ENCODE peak calls at places on chromosome 14, in five cellular contexts. D is astrocyte of the spinal cord, P is PC-3, G is lower leg skin, U is brain microvascular endothelial cell. K is an unnamed sample.

GRCh38 chr14:32382704-32383103 is 53.6 kb downstream of the AKAP6 start:
- DNase-seq in D (peak), P (peak), G (no peak), U (no peak), K (no peak)

GRCh38 chr14:97420211-97420610 is 623.0 kb downstream of the VRK1 start:
- DNase-seq in D (no peak), P (no peak), G (no peak), U (no peak), K (no peak)

GRCh38 chr14:49946320-49947141 is 53.6 kb downstream of the ARF6 start:
- DNase-seq in D (peak), P (peak), G (peak), U (peak), K (no peak)

GRCh38 chr14:29039171-29039570 is 272.6 kb downstream of the FOXG1 start:
- DNase-seq in D (peak), P (peak), G (no peak), U (no peak), K (no peak)

GRCh38 chr14:60206249-60206670 is 41.1 kb upstream of the DHRS7 start:
- DNase-seq in D (no peak), P (no peak), G (no peak), U (no peak), K (no peak)

GRCh38 chr14:51006781-51007211 is 62.5 kb upstream of the PYGL start:
- DNase-seq in D (peak), P (peak), G (no peak), U (no peak), K (no peak)

GRCh38 chr14:78005325-78005724 is 164.8 kb upstream of the NRXN3 start:
- DNase-seq in D (peak), P (peak), G (no peak), U (peak), K (no peak)

GRCh38 chr14:72801381-72801812 is 92.5 kb downstream of the DPF3 start:
- DNase-seq in D (peak), P (peak), G (no peak), U (peak), K (no peak)

GRCh38 chr14:99133563-99134332 is 138.2 kb downstream of the BCL11B start:
- DNase-seq in D (no peak), P (no peak), G (peak), U (no peak), K (peak)

GRCh38 chr14:61467281-61467680 is 145.9 kb downstream of the PRKCH start:
- DNase-seq in D (no peak), P (no peak), G (no peak), U (no peak), K (no peak)

GRCh38 chr14:36510078-36510799 is 9.8 kb downstream of the NKX2-1 start:
- DNase-seq in D (no peak), P (no peak), G (no peak), U (no peak), K (no peak)

GRCh38 chr14:89507521-89507920 is 90.5 kb upstream of the FOXN3 start:
- DNase-seq in D (peak), P (peak), G (no peak), U (peak), K (no peak)

GRCh38 chr14:93056166-93056839 is 59.4 kb downstream of the ITPK1 start:
- DNase-seq in D (no peak), P (no peak), G (no peak), U (no peak), K (no peak)

GRCh38 chr14:77154421-77154820 is 12.8 kb upstream of the ZDHHC22 start:
- DNase-seq in D (no peak), P (no peak), G (no peak), U (no peak), K (no peak)

GRCh38 chr14:75427126-75427481 is 718 bp upstream of the JDP2 start:
- DNase-seq in D (no peak), P (no peak), G (no peak), U (no peak), K (no peak)

GRCh38 chr14:24232645-24233537 is at the start of gene GMPR2:
- DNase-seq in D (no peak), P (no peak), G (no peak), U (no peak), K (no peak)

GRCh38 chr14:24309538-24310386 is at the start of gene LTB4R2:
- DNase-seq in D (no peak), P (no peak), G (peak), U (no peak), K (no peak)

GRCh38 chr14:70525691-70526090 is 9.1 kb downstream of the ADAM20 start:
- DNase-seq in D (no peak), P (no peak), G (no peak), U (no peak), K (no peak)

GRCh38 chr14:92755495-92755894 is 7.1 kb upstream of the LGMN start:
- DNase-seq in D (no peak), P (no peak), G (no peak), U (no peak), K (no peak)

GRCh38 chr14:77376380-77376770 is 519 bp downstream of the TMED8 start:
- DNase-seq in D (peak), P (peak), G (no peak), U (peak), K (no peak)

GRCh38 chr14:37048666-37049071 is 123.7 kb downstream of the SLC25A21 start:
- DNase-seq in D (peak), P (peak), G (no peak), U (peak), K (no peak)

GRCh38 chr14:100294963-100295330 is 11.3 kb downstream of the SLC25A29 start:
- DNase-seq in D (no peak), P (no peak), G (peak), U (no peak), K (no peak)

GRCh38 chr14:94161979-94162378 is 12.1 kb upstream of the PPP4R4 start:
- DNase-seq in D (peak), P (no peak), G (no peak), U (no peak), K (no peak)

GRCh38 chr14:96125536-96125935 is 79.1 kb upstream of the BDKRB2 start:
- DNase-seq in D (no peak), P (no peak), G (no peak), U (no peak), K (no peak)

GRCh38 chr14:86027990-86028389 is 498.0 kb downstream of the FLRT2 start:
- DNase-seq in D (no peak), P (no peak), G (no peak), U (no peak), K (no peak)

GRCh38 chr14:34013714-34014055 is 62.8 kb upstream of the EGLN3 start:
- DNase-seq in D (no peak), P (no peak), G (no peak), U (no peak), K (no peak)

GRCh38 chr14:105419305-105420091 is at the start of gene MTA1:
- DNase-seq in D (no peak), P (peak), G (peak), U (no peak), K (no peak)

GRCh38 chr14:57918791-57919190 is 52.9 kb upstream of the SLC35F4 start:
- DNase-seq in D (peak), P (no peak), G (no peak), U (no peak), K (no peak)

GRCh38 chr14:22830329-22831010 is 783 bp downstream of the MRPL52 start:
- DNase-seq in D (no peak), P (no peak), G (no peak), U (no peak), K (no peak)

GRCh38 chr14:96053600-96054381 is 14.6 kb downstream of the C14orf132 start:
- DNase-seq in D (peak), P (peak), G (peak), U (peak), K (peak)

GRCh38 chr14:55416866-55417265 is 5.2 kb upstream of the ATG14 start:
- DNase-seq in D (no peak), P (peak), G (no peak), U (no peak), K (no peak)
- TF ChIP-seq CTCF in D (peak), P (peak), G (no peak), U (peak), K (no peak)

DNA sequence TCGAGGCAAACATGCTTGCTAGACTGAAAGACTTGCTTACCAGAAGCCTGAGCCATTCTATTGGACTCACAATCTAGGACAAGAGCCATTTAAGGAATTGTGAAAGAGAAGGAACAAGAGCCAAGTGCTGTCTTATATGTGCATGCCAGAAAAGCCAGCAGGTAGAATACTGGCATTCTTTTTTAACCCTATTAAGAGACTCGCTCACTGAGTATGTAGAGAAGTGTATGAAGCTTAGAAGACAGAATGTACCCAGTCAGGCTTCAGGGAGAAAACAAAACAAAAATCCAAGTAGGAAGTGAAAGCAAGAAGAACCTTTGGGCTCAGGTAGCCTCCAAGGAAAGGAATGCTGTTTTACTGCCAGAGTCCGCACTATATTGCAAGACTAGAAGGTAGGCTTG is 65.9 kb downstream of the DCAF5 start:
- DNase-seq in D (peak), P (no peak), G (no peak), U (no peak), K (no peak)
- TF ChIP-seq CTCF in D (no peak), P (no peak), G (no peak), U (no peak), K (no peak)

GRCh38 chr14:38207830-38208815 is at the start of gene SSTR1:
- DNase-seq in D (peak), P (no peak), G (no peak), U (no peak), K (no peak)

GRCh38 chr14:38209572-38210159 is 2.0 kb downstream of the SSTR1 start:
- DNase-seq in D (no peak), P (no peak), G (no peak), U (no peak), K (no peak)

GRCh38 chr14:38207342-38207741 is 362 bp upstream of the SSTR1 start:
- DNase-seq in D (no peak), P (no peak), G (no peak), U (no peak), K (no peak)

GRCh38 chr14:38210168-38210567 is 2.5 kb downstream of the SSTR1 start:
- DNase-seq in D (peak), P (peak), G (no peak), U (no peak), K (no peak)

DNA sequence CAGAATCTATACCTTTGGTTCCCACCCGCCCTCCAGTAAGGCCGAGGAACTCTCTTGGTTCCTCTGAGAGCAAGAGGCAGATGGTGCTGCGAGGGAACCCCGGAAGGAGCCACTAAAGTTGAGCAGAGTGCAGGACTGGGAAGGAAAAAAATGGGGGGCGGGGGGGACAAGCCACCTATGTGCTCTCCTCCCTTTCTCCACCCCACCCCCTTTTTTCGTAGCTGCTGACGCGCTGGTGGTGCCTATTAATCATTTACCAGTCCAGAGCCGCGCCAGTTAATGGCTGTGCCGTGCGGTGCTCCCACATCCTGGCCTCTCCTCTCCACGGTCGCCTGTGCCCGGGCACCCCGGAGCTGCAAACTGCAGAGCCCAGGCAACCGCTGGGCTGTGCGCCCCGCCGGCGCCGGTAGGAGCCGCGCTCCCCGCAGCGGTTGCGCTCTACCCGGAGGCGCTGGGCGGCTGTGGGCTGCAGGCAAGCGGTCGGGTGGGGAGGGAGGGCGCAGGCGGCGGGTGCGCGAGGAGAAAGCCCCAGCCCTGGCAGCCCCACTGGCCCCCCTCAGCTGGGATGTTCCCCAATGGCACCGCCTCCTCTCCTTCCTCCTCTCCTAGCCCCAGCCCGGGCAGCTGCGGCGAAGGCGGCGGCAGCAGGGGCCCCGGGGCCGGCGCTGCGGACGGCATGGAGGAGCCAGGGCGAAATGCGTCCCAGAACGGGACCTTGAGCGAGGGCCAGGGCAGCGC is 1.3 kb downstream of the SSTR1 start:
- DNase-seq in D (peak), P (no peak), G (no peak), U (no peak), K (no peak)
- TF ChIP-seq CTCF in D (peak), P (no peak), G (no peak), U (peak), K (no peak)

GRCh38 chr14:68655961-68656360 is 136.9 kb downstream of the ZFP36L1 start:
- DNase-seq in D (no peak), P (peak), G (peak), U (no peak), K (no peak)
- TF ChIP-seq CTCF in D (peak), P (peak), G (no peak), U (peak), K (no peak)

GRCh38 chr14:102672410-102672960 is 80.0 kb downstream of the RCOR1 start:
- DNase-seq in D (no peak), P (no peak), G (no peak), U (no peak), K (no peak)
- TF ChIP-seq CTCF in D (no peak), P (no peak), G (no peak), U (no peak), K (no peak)

DNA sequence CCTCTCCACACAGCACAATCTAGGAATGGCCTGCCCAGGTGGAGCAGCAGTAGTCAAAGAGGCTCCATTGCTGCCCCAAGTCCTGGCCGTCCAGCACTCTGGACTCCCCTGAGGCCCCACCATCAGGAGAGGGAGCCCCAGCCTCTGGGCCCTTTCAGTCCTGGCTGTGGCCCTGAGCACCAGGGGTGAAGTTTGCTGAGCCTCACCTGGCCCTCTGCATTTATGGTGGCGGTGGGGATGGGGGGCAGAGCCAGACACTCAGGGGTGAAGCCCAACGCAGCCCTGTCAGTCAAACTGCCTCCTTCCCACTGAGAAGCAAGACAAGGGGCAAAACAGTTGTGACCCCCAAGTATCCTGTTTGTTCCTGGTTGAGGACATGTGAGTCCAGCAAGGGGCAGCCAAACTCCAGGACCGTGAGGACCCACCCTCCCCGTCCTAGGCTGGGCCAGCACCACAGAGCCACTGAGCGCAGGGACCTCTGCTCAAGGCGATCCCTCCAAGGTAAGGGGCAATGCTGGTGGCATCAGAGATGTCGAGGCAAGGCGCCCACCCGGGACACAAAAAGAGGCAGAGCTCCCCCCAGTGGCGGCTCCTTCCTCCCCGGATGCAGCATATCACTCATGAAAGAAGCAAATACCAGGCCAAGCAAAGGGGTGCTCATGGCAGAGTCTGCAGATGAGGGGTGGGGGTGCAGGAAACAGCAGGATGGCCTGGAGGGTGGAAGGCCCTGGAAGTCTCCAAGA is 4.8 kb upstream of the AMN start:
- DNase-seq in D (peak), P (peak), G (no peak), U (peak), K (peak)
- TF ChIP-seq CTCF in D (peak), P (peak), G (no peak), U (peak), K (peak)

GRCh38 chr14:25430808-25431207 is 380.9 kb upstream of the STXBP6 start:
- DNase-seq in D (no peak), P (no peak), G (no peak), U (no peak), K (no peak)

GRCh38 chr14:25436906-25437305 is 387.0 kb upstream of the STXBP6 start:
- DNase-seq in D (no peak), P (no peak), G (no peak), U (no peak), K (no peak)

GRCh38 chr14:25431211-25432076 is 381.5 kb upstream of the STXBP6 start:
- DNase-seq in D (no peak), P (peak), G (no peak), U (no peak), K (no peak)
- TF ChIP-seq CTCF in D (no peak), P (peak), G (no peak), U (no peak), K (no peak)

GRCh38 chr14:46920542-46920941 is 269.0 kb upstream of the RPL10L start:
- DNase-seq in D (no peak), P (no peak), G (no peak), U (no peak), K (no peak)
- TF ChIP-seq CTCF in D (no peak), P (no peak), G (no peak), U (no peak), K (no peak)

K was measured in tibial nerve.